ENCODE peak calls at places on chromosomes 5 and 9, in seven cellular contexts. V is A549, W is K562, T is GM12878, C is H1, U is HepG2, P is IMR-90. O is an unnamed sample.

GRCh38 chr5:1931590-1932138 is 48.9 kb upstream of the IRX4 start:
- DNase-seq in V (no peak), T (no peak), C (peak; percentile 76), U (no peak), P (no peak), W (no peak), O (no peak)

GRCh38 chr9:93079371-93079770 is 16.6 kb upstream of the CARD19 start:
- DNase-seq in P (no peak), V (no peak), W (no peak), C (no peak), U (no peak), T (no peak), O (no peak)

GRCh38 chr9:131234799-131235479 is 41.4 kb downstream of the FAM78A start:
- DNase-seq in T (no peak), V (no peak), P (no peak), C (no peak), W (no peak), U (no peak), O (no peak)

GRCh38 chr5:57937025-57937424 is 454.4 kb upstream of the ACTBL2 start:
- DNase-seq in V (no peak), P (peak; percentile 61), W (no peak), T (no peak), C (no peak), U (no peak), O (no peak)

GRCh38 chr9:134214766-134215394 is 50.5 kb upstream of the RNU6ATAC start:
- DNase-seq in U (peak; percentile 19), T (no peak), P (no peak), V (no peak), W (no peak), C (no peak), O (no peak)

GRCh38 chr5:155529366-155529765 is 515.8 kb downstream of the KIF4B start:
- DNase-seq in U (no peak), P (no peak), C (no peak), V (no peak), T (no peak), W (no peak), O (no peak)

GRCh38 chr9:135926402-135927194 is 19.3 kb upstream of the CAMSAP1 start:
- DNase-seq in W (no peak), U (no peak), T (no peak), P (peak; percentile 61), V (peak; percentile 72), C (no peak), O (peak; percentile 90)

GRCh38 chr5:62152394-62153123 is 153.4 kb upstream of the KIF2A start:
- DNase-seq in V (no peak), W (no peak), U (no peak), P (no peak), T (no peak), C (no peak), O (no peak)

GRCh38 chr5:140249536-140249935 is 53.4 kb downstream of the PFDN1 start:
- DNase-seq in C (no peak), T (no peak), V (no peak), U (no peak), W (no peak), P (no peak), O (no peak)

GRCh38 chr5:176875783-176876505 is 23.2 kb downstream of the HK3 start:
- DNase-seq in U (no peak), V (no peak), C (no peak), W (peak; percentile 9), P (no peak), T (no peak), O (no peak)

GRCh38 chr9:22588918-22589317 is 142.3 kb downstream of the DMRTA1 start:
- DNase-seq in C (no peak), T (no peak), P (no peak), V (no peak), W (no peak), U (no peak), O (no peak)

GRCh38 chr5:171596391-171596878 is 177.0 kb downstream of the FGF18 start:
- DNase-seq in P (peak; percentile 94), C (peak; percentile 63), W (no peak), U (no peak), T (no peak), V (no peak), O (no peak)

GRCh38 chr5:53167836-53168235 is 58.3 kb upstream of the MOCS2 start:
- DNase-seq in V (no peak), U (no peak), W (no peak), P (peak; percentile 39), C (no peak), T (no peak), O (no peak)

GRCh38 chr9:128558431-128559310 is 6.3 kb downstream of the SPTAN1 start:
- DNase-seq in C (no peak), V (no peak), U (peak; percentile 53), W (peak; percentile 90), P (peak; percentile 95), T (peak; percentile 97), O (peak; percentile 44)

GRCh38 chr5:139561655-139562451 is 714 bp downstream of the UBE2D2 start:
- DNase-seq in C (peak; percentile 72), V (peak; percentile 68), P (peak; percentile 34), U (no peak), W (peak; percentile 60), T (no peak), O (no peak)

GRCh38 chr9:132575005-132575609 is 7.3 kb upstream of the BARHL1 start:
- DNase-seq in V (peak; percentile 88), C (peak; percentile 90), W (peak; percentile 74), P (peak; percentile 67), U (peak; percentile 48), T (no peak), O (peak; percentile 62)

GRCh38 chr9:764105-764524 is 77.4 kb upstream of the DMRT1 start:
- DNase-seq in W (peak; percentile 40), T (no peak), P (peak; percentile 56), V (peak; percentile 86), C (peak; percentile 64), U (peak; percentile 75), O (peak; percentile 90)

GRCh38 chr5:93621340-93621872 is 38.4 kb downstream of the NR2F1 start:
- DNase-seq in T (no peak), V (peak; percentile 64), P (peak; percentile 70), C (peak; percentile 87), W (no peak), U (peak; percentile 20), O (no peak)

GRCh38 chr9:84501587-84501986 is 161.0 kb upstream of the SLC28A3 start:
- DNase-seq in W (no peak), T (no peak), U (no peak), P (no peak), C (no peak), V (no peak), O (no peak)

GRCh38 chr5:142445266-142445665 is 120.4 kb upstream of the SPRY4 start:
- DNase-seq in U (no peak), V (no peak), C (no peak), P (peak; percentile 48), W (no peak), T (no peak), O (peak; percentile 68)

DNA sequence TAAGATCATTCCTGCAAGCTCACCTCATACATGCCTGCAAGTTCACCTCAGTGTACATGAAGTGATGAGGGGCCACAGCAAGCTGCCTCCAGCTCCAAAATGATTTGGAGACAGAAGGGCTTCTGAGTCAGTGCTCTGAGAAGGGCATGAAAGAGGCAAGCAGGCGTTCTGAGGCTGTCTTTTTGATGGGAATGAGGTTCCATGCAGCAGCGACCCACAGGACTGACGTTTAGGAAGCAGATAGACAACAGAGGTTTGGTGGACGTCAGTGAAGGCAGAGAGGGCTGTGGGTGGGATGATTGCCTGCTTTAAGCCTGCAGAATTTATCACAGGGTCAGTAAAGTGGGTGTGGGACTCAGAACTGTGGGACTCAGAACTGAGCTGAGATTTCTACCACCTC is 8.9 kb upstream of the SMIM32 start:
- DNase-seq in U (no peak), V (no peak), P (no peak), C (peak; percentile 41), W (no peak), T (no peak), O (no peak)
- TF ChIP-seq RAD21 in U (no peak), V (no peak), P (no peak), C (no peak), W (no peak), T (no peak), O (no peak)

DNA sequence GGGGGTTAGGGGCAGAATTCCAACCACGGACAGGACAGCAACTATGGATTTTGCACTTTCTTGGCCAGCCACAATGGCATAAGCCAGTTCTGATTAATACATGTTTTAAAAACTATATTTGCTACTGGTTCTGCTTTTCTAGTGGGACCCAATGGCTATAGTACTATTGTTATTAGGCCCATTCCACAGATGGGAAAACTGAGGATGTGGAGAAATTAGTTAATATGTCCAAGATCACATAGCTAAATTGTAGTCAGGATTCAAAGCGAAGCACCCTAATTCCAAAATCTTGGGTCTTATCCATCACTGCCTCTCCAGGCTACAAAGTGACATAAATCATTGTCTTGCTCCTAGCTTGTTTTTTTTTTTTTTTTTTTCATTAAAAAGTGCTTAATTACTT is 133.9 kb downstream of the PJA2 start:
- DNase-seq in U (no peak), P (no peak), V (no peak), T (no peak), W (no peak), C (no peak), O (no peak)
- TF ChIP-seq CEBPB in U (no peak), P (no peak), V (no peak), T (no peak), W (no peak), C (no peak), O (no peak)

GRCh38 chr5:121288781-121289180 is 562.9 kb upstream of the FTMT start:
- DNase-seq in W (no peak), C (no peak), P (no peak), U (no peak), T (no peak), V (no peak), O (no peak)

GRCh38 chr5:121296357-121296756 is 555.3 kb upstream of the FTMT start:
- DNase-seq in C (no peak), P (no peak), T (no peak), W (no peak), U (no peak), V (no peak), O (no peak)

DNA sequence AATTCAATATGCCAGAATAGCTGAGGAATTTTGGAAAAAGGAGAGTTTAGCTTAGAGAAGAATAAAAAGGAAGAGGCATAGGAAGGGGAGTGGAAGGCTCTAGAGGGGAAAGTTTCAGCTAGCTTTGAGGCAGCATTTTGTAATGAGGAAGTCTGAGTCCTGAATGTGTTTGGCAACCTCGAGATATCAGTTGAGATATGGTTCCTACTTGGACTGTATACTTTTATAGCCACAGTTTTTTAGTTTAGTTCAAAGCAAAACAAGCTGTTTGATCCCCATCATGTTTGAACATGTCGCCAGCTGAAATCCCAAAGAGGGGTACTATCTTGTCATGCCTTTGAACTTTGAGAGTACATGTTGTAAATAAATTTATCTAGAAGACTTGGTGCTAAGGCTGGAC is 559.0 kb upstream of the FTMT start:
- DNase-seq in C (no peak), W (no peak), T (no peak), U (no peak), V (no peak), P (no peak), O (no peak)
- TF ChIP-seq RAD21 in C (no peak), W (no peak), T (no peak), U (no peak), V (no peak), P (no peak), O (no peak)

GRCh38 chr5:66171349-66172344 is 27.5 kb downstream of the SREK1 start:
- DNase-seq in W (peak; percentile 50), P (peak; percentile 70), U (peak; percentile 32), V (peak; percentile 36), T (no peak), C (no peak), O (no peak)
- TF ChIP-seq CEBPB in W (no peak), P (no peak), U (no peak), V (no peak), T (no peak), C (no peak), O (no peak)

GRCh38 chr9:4301302-4301701 is 1.4 kb upstream of the GLIS3 start:
- DNase-seq in C (no peak), P (peak; percentile 70), V (no peak), T (no peak), W (no peak), U (no peak), O (no peak)
- TF ChIP-seq RAD21 in C (no peak), P (no peak), V (no peak), T (no peak), W (no peak), U (no peak), O (no peak)